ENCODE peak calls at places on chromosomes 7 and 10, in six cellular contexts. U, S, N, Z, T and Y are unnamed samples.

GRCh38 chr7:153061913-153062528 is 302.5 kb downstream of the ACTR3B start:
- DNase-seq in U (no peak), S (no peak), N (peak), Z (peak), T (no peak), Y (peak)

GRCh38 chr10:62080905-62081304 is 179.4 kb downstream of the ARID5B start:
- DNase-seq in U (no peak), S (no peak), N (no peak), Z (no peak), T (no peak), Y (no peak)

GRCh38 chr7:75813084-75813483 is 522 bp downstream of the CCL24 start:
- DNase-seq in U (peak), S (peak), N (no peak), Z (no peak), T (no peak), Y (no peak)

GRCh38 chr7:114082567-114082933 is 163.7 kb upstream of the PPP1R3A start:
- DNase-seq in U (no peak), S (no peak), N (no peak), Z (no peak), T (no peak), Y (no peak)

GRCh38 chr7:135333196-135333595 is 99.6 kb downstream of the STRA8 start:
- DNase-seq in U (peak), S (no peak), N (no peak), Z (no peak), T (no peak), Y (no peak)

GRCh38 chr7:95594185-95594584 is 2.1 kb downstream of the PDK4 start:
- DNase-seq in U (no peak), S (no peak), N (no peak), Z (no peak), T (no peak), Y (no peak)

GRCh38 chr7:144775735-144776134 is 60.1 kb downstream of the TPK1 start:
- DNase-seq in U (no peak), S (no peak), N (no peak), Z (no peak), T (no peak), Y (no peak)

GRCh38 chr10:70188768-70189167 is 18.5 kb upstream of the SAR1A start:
- DNase-seq in U (no peak), S (no peak), N (no peak), Z (no peak), T (no peak), Y (no peak)

GRCh38 chr7:142898377-142899235 is 13.1 kb upstream of the TRPV6 start:
- DNase-seq in U (no peak), S (no peak), N (peak), Z (no peak), T (peak), Y (no peak)

GRCh38 chr7:37429435-37429791 is 19.3 kb downstream of the ELMO1 start:
- DNase-seq in U (no peak), S (no peak), N (no peak), Z (no peak), T (no peak), Y (no peak)

GRCh38 chr7:29190349-29191045 is 4.1 kb upstream of the CHN2 start:
- DNase-seq in U (no peak), S (no peak), N (no peak), Z (no peak), T (no peak), Y (no peak)

GRCh38 chr7:38659931-38660330 is 28.8 kb upstream of the AMPH start:
- DNase-seq in U (no peak), S (no peak), N (no peak), Z (no peak), T (no peak), Y (no peak)

GRCh38 chr7:116708861-116709260 is 36.9 kb downstream of the MET start:
- DNase-seq in U (no peak), S (no peak), N (no peak), Z (no peak), T (no peak), Y (no peak)

GRCh38 chr7:121429803-121430202 is 33.7 kb upstream of the FAM3C start:
- DNase-seq in U (no peak), S (no peak), N (no peak), Z (no peak), T (no peak), Y (no peak)

GRCh38 chr10:30894221-30894620 is 137.4 kb downstream of the ZNF438 start:
- DNase-seq in U (no peak), S (no peak), N (no peak), Z (no peak), T (no peak), Y (no peak)

GRCh38 chr7:130941322-130942210 is 207.6 kb upstream of the KLF14 start:
- DNase-seq in U (peak), S (peak), N (no peak), Z (no peak), T (peak), Y (no peak)

GRCh38 chr7:37109853-37110252 is 338.8 kb downstream of the ELMO1 start:
- DNase-seq in U (no peak), S (peak), N (no peak), Z (no peak), T (no peak), Y (no peak)

GRCh38 chr10:11610855-11611247 is 599 bp downstream of the USP6NL start:
- DNase-seq in U (peak), S (peak), N (peak), Z (peak), T (no peak), Y (no peak)

GRCh38 chr10:11609492-11610093 is 1.9 kb downstream of the USP6NL start:
- DNase-seq in U (no peak), S (peak), N (no peak), Z (no peak), T (no peak), Y (no peak)

GRCh38 chr10:11611248-11612003 is at the start of gene USP6NL:
- DNase-seq in U (peak), S (peak), N (peak), Z (peak), T (peak), Y (peak)

GRCh38 chr10:11609052-11609451 is 2.4 kb downstream of the USP6NL start:
- DNase-seq in U (no peak), S (no peak), N (no peak), Z (no peak), T (no peak), Y (no peak)

GRCh38 chr10:11610151-11610854 is 1.1 kb downstream of the USP6NL start:
- DNase-seq in U (no peak), S (peak), N (no peak), Z (no peak), T (no peak), Y (no peak)
- H3K27ac ChIP-seq in U (peak), S (no peak), N (peak), Z (peak), T (no peak), Y (peak)

GRCh38 chr10:5532618-5533097 is 7.9 kb downstream of the CALML3 start:
- DNase-seq in U (no peak), S (no peak), N (no peak), Z (no peak), T (no peak), Y (no peak)

GRCh38 chr10:5532231-5532605 is 7.5 kb downstream of the CALML3 start:
- DNase-seq in U (no peak), S (no peak), N (no peak), Z (no peak), T (no peak), Y (no peak)

GRCh38 chr10:5531558-5532230 is 6.9 kb downstream of the CALML3 start:
- DNase-seq in U (no peak), S (no peak), N (no peak), Z (no peak), T (no peak), Y (no peak)

GRCh38 chr10:5534051-5534821 is 9.5 kb downstream of the CALML3 start:
- DNase-seq in U (no peak), S (no peak), N (no peak), Z (no peak), T (no peak), Y (no peak)

DNA sequence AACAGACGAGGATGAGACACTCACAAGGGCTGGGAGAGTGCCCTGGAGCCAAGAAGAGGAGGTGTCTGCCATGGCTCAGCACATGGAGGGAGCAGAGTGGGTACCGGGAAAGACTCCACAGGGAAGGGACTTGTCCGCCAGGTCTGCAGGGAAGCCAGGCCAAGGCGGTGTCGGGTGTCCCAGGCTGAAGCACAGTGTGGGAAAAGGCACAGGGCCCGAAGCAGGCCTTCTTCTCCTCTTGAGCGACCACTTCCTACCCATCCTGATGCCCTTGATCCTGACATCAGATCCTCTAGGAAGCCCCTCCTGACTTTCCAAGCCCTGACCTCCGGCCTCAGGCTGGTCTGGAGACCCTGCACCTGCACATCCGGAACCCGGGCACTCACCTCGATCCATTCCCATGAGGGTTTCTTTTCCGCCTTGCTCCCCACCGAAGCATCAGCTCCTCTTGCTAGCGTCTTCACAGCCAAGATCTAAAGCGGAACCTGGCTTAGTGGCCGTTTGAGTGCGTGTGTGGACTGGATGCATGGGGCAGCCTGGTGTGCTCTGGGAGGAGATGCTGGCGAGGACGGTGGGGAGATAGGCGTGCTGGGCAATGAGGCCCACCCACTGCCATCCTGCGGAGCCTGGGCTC is 8.5 kb downstream of the CALML3 start:
- DNase-seq in U (no peak), S (no peak), N (no peak), Z (no peak), T (no peak), Y (no peak)
- H3K14ac ChIP-seq in U (no peak), S (peak), N (no peak), Z (no peak), T (peak), Y (peak)

GRCh38 chr7:90846171-90846570 is 250.1 kb downstream of the CDK14 start:
- DNase-seq in U (no peak), S (peak), N (no peak), Z (no peak), T (no peak), Y (no peak)
- H3K27ac ChIP-seq in U (no peak), S (no peak), N (no peak), Z (no peak), T (no peak), Y (no peak)

DNA sequence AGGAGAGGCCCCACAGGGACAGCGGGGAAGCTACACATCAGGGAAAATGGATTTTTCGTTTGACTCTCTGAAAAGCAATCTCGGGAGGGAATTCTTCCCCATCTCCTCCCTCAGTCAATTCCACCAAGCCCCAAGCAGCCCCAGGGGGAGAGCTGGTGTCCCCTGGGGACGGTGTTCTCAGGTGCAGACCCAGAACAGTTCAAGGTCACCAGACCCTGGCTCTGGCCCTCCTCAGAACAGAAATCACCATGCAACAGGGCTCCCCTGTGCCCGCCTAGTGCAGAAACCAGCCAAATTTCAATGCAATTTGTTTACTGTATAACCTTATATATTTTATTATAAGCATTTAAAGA is 34.1 kb downstream of the GSDME start:
- DNase-seq in U (no peak), S (no peak), N (no peak), Z (no peak), T (no peak), Y (no peak)
- H3K14ac ChIP-seq in U (no peak), S (no peak), N (no peak), Z (no peak), T (no peak), Y (no peak)

GRCh38 chr10:97483526-97483925 is 14.7 kb downstream of the MMS19 start:
- DNase-seq in U (peak), S (no peak), N (no peak), Z (no peak), T (no peak), Y (no peak)
- H3K27ac ChIP-seq in U (no peak), S (no peak), N (no peak), Z (no peak), T (no peak), Y (no peak)

DNA sequence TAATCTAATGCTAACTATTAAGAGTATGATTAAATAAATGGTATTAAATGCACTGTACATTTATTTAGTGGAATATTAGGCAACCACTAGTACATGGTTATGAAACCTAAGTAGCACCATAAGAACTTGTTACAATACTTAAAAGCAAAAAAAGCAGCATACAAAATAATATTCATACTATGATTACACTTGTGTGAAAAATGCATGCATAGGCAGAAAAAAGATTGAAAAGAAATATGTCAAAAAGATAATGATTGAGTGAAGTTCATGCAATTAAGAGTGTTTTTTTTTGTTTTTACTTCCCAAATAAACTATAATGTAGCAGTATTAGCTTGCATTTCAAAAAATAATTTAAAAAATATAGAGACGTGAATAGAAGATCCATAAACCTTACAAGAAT is 20.0 kb upstream of the SRI start:
- DNase-seq in U (no peak), S (no peak), N (no peak), Z (no peak), T (no peak), Y (no peak)
- H3K14ac ChIP-seq in U (no peak), S (no peak), N (no peak), Z (no peak), T (no peak), Y (no peak)